ENCODE peak calls at places on chromosome 17, in six cellular contexts. M is epithelial cell of proximal tubule, C is omental fat pad, D is WTC11, T is AG09319, Y is fibroblast of mammary gland. R is an unnamed sample.

GRCh38 chr17:71792966-71793365 is 327.9 kb upstream of the SOX9 start:
- DNase-seq in C (no peak), Y (peak; percentile 85), D (no peak), T (peak; percentile 8), M (no peak), R (peak; percentile 97)

GRCh38 chr17:43467981-43468541 is 15.7 kb upstream of the DHX8 start:
- DNase-seq in Y (peak; percentile 95), C (no peak), T (peak; percentile 91), D (no peak), M (peak; percentile 67), R (peak; percentile 57)

GRCh38 chr17:27915715-27916114 is 22.6 kb upstream of the LYRM9 start:
- DNase-seq in M (no peak), C (no peak), T (no peak), Y (no peak), D (peak; percentile 50), R (no peak)

GRCh38 chr17:10233157-10233556 is 34.8 kb upstream of the GAS7 start:
- DNase-seq in M (no peak), T (no peak), D (no peak), C (no peak), Y (peak; percentile 21), R (no peak)

GRCh38 chr17:48819466-48819865 is 2.4 kb upstream of the TTLL6 start:
- DNase-seq in C (no peak), M (no peak), D (no peak), Y (no peak), T (no peak), R (peak; percentile 38)

GRCh38 chr17:40986920-40987319 is 2.8 kb upstream of the KRT40 start:
- DNase-seq in Y (no peak), D (no peak), C (no peak), M (no peak), T (no peak), R (peak; percentile 40)

GRCh38 chr17:72602517-72603345 is 481.9 kb downstream of the SOX9 start:
- DNase-seq in T (no peak), Y (peak; percentile 76), M (peak; percentile 95), C (no peak), D (peak; percentile 48), R (peak; percentile 72)

GRCh38 chr17:49764559-49765180 is 739 bp upstream of the FAM117A start:
- DNase-seq in C (no peak), M (no peak), D (no peak), Y (no peak), T (no peak), R (no peak)

GRCh38 chr17:53313746-53314145 is 509.0 kb upstream of the KIF2B start:
- DNase-seq in T (no peak), D (no peak), Y (no peak), M (peak; percentile 15), C (no peak), R (peak; percentile 13)

GRCh38 chr17:82647593-82648164 is 565 bp downstream of the WDR45B start:
- DNase-seq in D (peak; percentile 36), C (no peak), Y (no peak), M (no peak), T (no peak), R (no peak)

GRCh38 chr17:55210292-55210691 is 54.5 kb upstream of the HLF start:
- DNase-seq in C (no peak), T (no peak), Y (no peak), M (no peak), D (no peak), R (no peak)

GRCh38 chr17:28317965-28318758 is 838 bp upstream of the TMEM97 start:
- DNase-seq in T (no peak), Y (no peak), M (no peak), C (no peak), D (peak; percentile 44), R (peak; percentile 20)

GRCh38 chr17:83192161-83192788 is 112.9 kb downstream of the METRNL start:
- DNase-seq in M (no peak), T (no peak), C (peak; percentile 20), D (peak; percentile 4), Y (peak; percentile 72), R (no peak)

GRCh38 chr17:65278050-65278819 is 141.1 kb downstream of the RGS9 start:
- DNase-seq in T (peak; percentile 18), D (peak; percentile 83), M (no peak), Y (peak; percentile 41), C (no peak), R (peak; percentile 20)

GRCh38 chr17:76781056-76781982 is 43.4 kb downstream of the MFSD11 start:
- DNase-seq in M (no peak), D (no peak), C (no peak), Y (no peak), T (no peak), R (no peak)

GRCh38 chr17:44333371-44333770 is 8.7 kb upstream of the SLC25A39 start:
- DNase-seq in D (no peak), M (no peak), C (no peak), Y (no peak), T (no peak), R (no peak)

GRCh38 chr17:62800580-62800979 is 7.5 kb downstream of the MARCHF10 start:
- DNase-seq in D (peak; percentile 22), T (no peak), C (no peak), Y (no peak), M (no peak), R (peak; percentile 92)

GRCh38 chr17:47810200-47810821 is 11.3 kb downstream of the OSBPL7 start:
- DNase-seq in T (peak; percentile 49), D (peak; percentile 55), Y (peak; percentile 94), M (peak; percentile 84), C (no peak), R (peak; percentile 98)

GRCh38 chr17:46851029-46851741 is at the start of gene WNT9B:
- DNase-seq in T (no peak), Y (no peak), D (peak; percentile 80), M (no peak), C (no peak), R (no peak)

GRCh38 chr17:59425085-59425901 is 93.8 kb downstream of the YPEL2 start:
- DNase-seq in C (no peak), M (no peak), T (no peak), D (no peak), Y (peak; percentile 80), R (no peak)

GRCh38 chr17:45305532-45306087 is 11.2 kb downstream of the MAP3K14 start:
- DNase-seq in T (no peak), C (no peak), Y (peak; percentile 76), M (no peak), D (no peak), R (no peak)

GRCh38 chr17:76914937-76915336 is 46.7 kb downstream of the MGAT5B start:
- DNase-seq in C (no peak), M (no peak), Y (no peak), T (no peak), D (no peak), R (no peak)

GRCh38 chr17:75154195-75155106 is at the start of gene JPT1:
- DNase-seq in C (peak; percentile 89), Y (peak; percentile 98), T (peak; percentile 97), D (peak; percentile 99), M (peak; percentile 82), R (peak; percentile 98)
- TF ChIP-seq CTCF in C (no peak), Y (no peak), T (no peak), D (no peak), M (no peak), R (no peak)

GRCh38 chr17:15444805-15445204 is 22.6 kb downstream of the CDRT4 start:
- DNase-seq in C (no peak), M (no peak), Y (no peak), T (no peak), D (no peak), R (no peak)

GRCh38 chr17:15447928-15448579 is 19.4 kb downstream of the CDRT4 start:
- DNase-seq in Y (no peak), D (no peak), C (no peak), M (no peak), T (no peak), R (no peak)

GRCh38 chr17:15442316-15443185 is 24.9 kb downstream of the CDRT4 start:
- DNase-seq in M (no peak), T (no peak), Y (no peak), D (no peak), C (no peak), R (no peak)

GRCh38 chr17:15448580-15448956 is 18.9 kb downstream of the CDRT4 start:
- DNase-seq in Y (no peak), D (no peak), C (no peak), M (no peak), T (no peak), R (no peak)

DNA sequence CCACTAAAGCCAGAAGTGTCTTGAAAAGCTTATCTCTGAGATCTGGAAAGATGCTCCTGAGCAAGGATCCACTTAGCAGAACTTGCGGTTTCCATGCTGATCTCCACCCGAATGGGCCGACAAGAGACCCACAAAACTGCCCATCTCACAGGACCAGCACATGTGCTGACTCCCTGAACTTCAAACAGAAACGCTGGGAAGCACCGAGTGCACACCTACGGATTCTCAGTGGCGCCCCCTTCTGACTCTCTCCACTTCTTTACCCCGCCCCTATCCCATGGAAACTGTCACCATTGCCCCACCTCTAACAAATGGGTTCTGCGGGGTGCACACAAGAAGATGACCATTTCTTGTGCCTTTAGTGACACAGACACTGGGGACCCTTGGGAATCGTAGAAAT is 21.4 kb downstream of the CDRT4 start:
- DNase-seq in M (no peak), C (no peak), D (peak; percentile 79), T (no peak), Y (no peak), R (no peak)
- TF ChIP-seq CTCF in M (peak; percentile 32), C (no peak), D (peak; percentile 56), T (no peak), Y (peak; percentile 18), R (no peak)

DNA sequence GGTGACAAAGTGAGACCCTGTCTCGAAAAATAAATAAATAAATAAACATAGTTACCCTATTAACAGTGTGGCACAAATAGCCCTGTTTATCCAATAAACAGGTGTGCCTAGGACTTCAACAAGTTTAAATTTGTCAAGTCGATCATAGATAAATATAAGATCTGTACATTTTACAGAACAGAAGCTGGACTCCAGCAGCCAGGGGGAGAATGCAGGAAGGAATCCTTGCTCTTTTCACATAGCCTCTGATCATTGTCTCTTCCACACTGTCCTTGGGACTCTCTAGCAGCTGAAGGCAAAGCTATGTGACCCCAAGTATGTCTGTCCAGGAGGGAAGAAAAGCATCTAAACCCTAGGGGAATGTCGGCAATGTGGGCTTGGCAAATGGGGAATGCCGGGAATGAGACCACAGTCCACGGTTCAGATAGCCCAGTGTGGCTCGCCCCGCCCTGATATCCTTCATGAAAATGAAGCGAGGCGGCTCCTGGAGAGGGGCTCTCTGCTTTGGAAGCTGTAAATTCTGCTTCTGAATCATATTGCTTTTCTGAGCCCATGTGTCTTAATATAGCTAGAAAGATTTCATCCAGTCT is 24.8 kb upstream of the GRB2 start:
- DNase-seq in Y (no peak), T (peak; percentile 45), D (peak; percentile 50), M (peak; percentile 76), C (no peak), R (no peak)
- TF ChIP-seq CTCF in Y (no peak), T (no peak), D (no peak), M (no peak), C (no peak), R (no peak)

GRCh38 chr17:18321309-18321708 is 6.2 kb downstream of the SMCR8 start:
- DNase-seq in T (no peak), M (no peak), Y (peak; percentile 38), C (no peak), D (peak; percentile 38), R (peak; percentile 23)

GRCh38 chr17:18318122-18318521 is 3.0 kb downstream of the SMCR8 start:
- DNase-seq in Y (peak; percentile 13), C (no peak), T (no peak), M (no peak), D (no peak), R (no peak)

GRCh38 chr17:18318771-18319450 is 3.8 kb downstream of the SMCR8 start:
- DNase-seq in T (no peak), D (no peak), M (no peak), C (no peak), Y (no peak), R (no peak)

GRCh38 chr17:18320301-18320700 is 5.2 kb downstream of the SMCR8 start:
- DNase-seq in T (no peak), M (no peak), C (no peak), D (no peak), Y (no peak), R (no peak)

GRCh38 chr17:18319604-18320256 is 4.6 kb downstream of the SMCR8 start:
- DNase-seq in M (no peak), C (no peak), Y (peak; percentile 78), D (peak; percentile 56), T (peak; percentile 30), R (peak; percentile 46)
- TF ChIP-seq CTCF in M (peak; percentile 60), C (no peak), Y (peak; percentile 61), D (no peak), T (peak; percentile 55), R (peak; percentile 64)

R was measured in bronchial epithelial cell.